ENCODE peak calls at places on chromosomes 16 and 17, in ten cellular contexts. C, Y, O, H, Z, T, D, V, Q and U are unnamed samples.

GRCh38 chr17:14373587-14374259 is 72.8 kb downstream of the HS3ST3B1 start:
- DNase-seq in C (no peak), Y (no peak), O (no peak), H (peak; percentile 56), Z (no peak), T (no peak), D (no peak), V (no peak), Q (no peak), U (no peak)

GRCh38 chr17:61230972-61231820 is 168.4 kb upstream of the TBX2 start:
- DNase-seq in C (no peak), Y (no peak), O (no peak), H (no peak), Z (no peak), T (no peak), D (peak; percentile 32), V (no peak), Q (no peak), U (no peak)

GRCh38 chr17:46115687-46116086 is 77.5 kb downstream of the KANSL1 start:
- DNase-seq in C (no peak), Y (no peak), O (no peak), H (no peak), Z (no peak), T (no peak), D (no peak), V (no peak), Q (no peak), U (no peak)

GRCh38 chr17:13353590-13353989 is 248.1 kb downstream of the HS3ST3A1 start:
- DNase-seq in C (no peak), Y (peak; percentile 46), O (no peak), H (peak; percentile 98), Z (no peak), T (no peak), D (no peak), V (no peak), Q (no peak), U (no peak)

GRCh38 chr17:45849536-45849990 is 4.9 kb downstream of the SPPL2C start:
- DNase-seq in C (no peak), Y (no peak), O (no peak), H (no peak), Z (no peak), T (no peak), D (no peak), V (no peak), Q (no peak), U (no peak)

GRCh38 chr17:42675984-42676423 is 790 bp downstream of the PLEKHH3 start:
- DNase-seq in C (no peak), Y (peak; percentile 77), O (no peak), H (peak; percentile 31), Z (peak; percentile 72), T (no peak), D (peak; percentile 32), V (no peak), Q (peak; percentile 43), U (peak; percentile 62)

GRCh38 chr17:82929011-82929622 is 89.3 kb upstream of the ZNF750 start:
- DNase-seq in C (no peak), Y (no peak), O (no peak), H (no peak), Z (peak; percentile 16), T (no peak), D (no peak), V (no peak), Q (no peak), U (no peak)

GRCh38 chr16:53043986-53044571 is 8.6 kb downstream of the CHD9NB start:
- DNase-seq in C (no peak), Y (peak; percentile 37), O (no peak), H (no peak), Z (peak; percentile 31), T (no peak), D (no peak), V (no peak), Q (peak; percentile 36), U (peak; percentile 35)

GRCh38 chr16:58847902-58848661 is 114.0 kb upstream of the GOT2 start:
- DNase-seq in C (no peak), Y (no peak), O (peak; percentile 17), H (no peak), Z (no peak), T (no peak), D (no peak), V (no peak), Q (no peak), U (no peak)

GRCh38 chr16:68147438-68147837 is 62.3 kb downstream of the NFATC3 start:
- DNase-seq in C (no peak), Y (no peak), O (no peak), H (peak; percentile 3), Z (no peak), T (no peak), D (no peak), V (no peak), Q (no peak), U (no peak)

GRCh38 chr16:74903095-74903494 is 81.8 kb downstream of the WDR59 start:
- DNase-seq in C (no peak), Y (no peak), O (no peak), H (no peak), Z (no peak), T (no peak), D (no peak), V (no peak), Q (no peak), U (no peak)

GRCh38 chr17:40382251-40382650 is 17.7 kb upstream of the GJD3 start:
- DNase-seq in C (no peak), Y (no peak), O (no peak), H (peak; percentile 6), Z (no peak), T (no peak), D (no peak), V (no peak), Q (no peak), U (no peak)

GRCh38 chr17:81911277-81911961 is at the start of gene PCYT2:
- DNase-seq in C (peak; percentile 86), Y (peak; percentile 94), O (peak; percentile 77), H (peak; percentile 76), Z (peak; percentile 91), T (peak; percentile 95), D (peak; percentile 94), V (peak; percentile 91), Q (peak; percentile 61), U (peak; percentile 90)

GRCh38 chr17:82065193-82065637 is 389 bp downstream of the DUS1L start:
- DNase-seq in C (no peak), Y (peak; percentile 57), O (no peak), H (no peak), Z (no peak), T (no peak), D (peak; percentile 38), V (peak; percentile 19), Q (no peak), U (peak; percentile 50)

GRCh38 chr17:66040402-66040801 is 151.5 kb downstream of the CEP112 start:
- DNase-seq in C (no peak), Y (no peak), O (no peak), H (no peak), Z (no peak), T (peak; percentile 5), D (no peak), V (no peak), Q (no peak), U (peak; percentile 11)

GRCh38 chr16:75218256-75219076 is at the start of gene CTRB1:
- DNase-seq in C (no peak), Y (no peak), O (no peak), H (no peak), Z (no peak), T (peak; percentile 30), D (peak; percentile 83), V (no peak), Q (no peak), U (no peak)

GRCh38 chr16:50224297-50224696 is 42.1 kb upstream of the ADCY7 start:
- DNase-seq in C (no peak), Y (no peak), O (no peak), H (no peak), Z (no peak), T (no peak), D (no peak), V (no peak), Q (no peak), U (no peak)

GRCh38 chr16:3498988-3499387 is 1.8 kb upstream of the CLUAP1 start:
- DNase-seq in C (no peak), Y (no peak), O (no peak), H (no peak), Z (no peak), T (no peak), D (no peak), V (no peak), Q (no peak), U (no peak)

GRCh38 chr17:21368545-21369246 is 7.5 kb upstream of the KCNJ12 start:
- DNase-seq in C (no peak), Y (no peak), O (no peak), H (no peak), Z (no peak), T (no peak), D (peak; percentile 24), V (no peak), Q (no peak), U (no peak)

GRCh38 chr16:64356267-64356666 is 765.6 kb downstream of the CDH11 start:
- DNase-seq in C (no peak), Y (no peak), O (peak; percentile 33), H (peak; percentile 92), Z (no peak), T (no peak), D (no peak), V (no peak), Q (no peak), U (no peak)

GRCh38 chr17:32854834-32855389 is 22.0 kb downstream of the MYO1D start:
- DNase-seq in C (no peak), Y (no peak), O (no peak), H (no peak), Z (no peak), T (no peak), D (no peak), V (no peak), Q (no peak), U (no peak)

GRCh38 chr16:2884041-2884451 is 1.0 kb downstream of the FLYWCH2 start:
- DNase-seq in C (no peak), Y (no peak), O (no peak), H (peak; percentile 36), Z (no peak), T (no peak), D (no peak), V (no peak), Q (no peak), U (no peak)

GRCh38 chr16:49488740-49489525 is 115.3 kb downstream of the C16orf78 start:
- DNase-seq in C (no peak), Y (no peak), O (no peak), H (no peak), Z (no peak), T (no peak), D (no peak), V (no peak), Q (no peak), U (no peak)

GRCh38 chr16:88561485-88562369 is 8.5 kb upstream of the ZC3H18 start:
- DNase-seq in C (no peak), Y (peak; percentile 50), O (no peak), H (peak; percentile 44), Z (peak; percentile 44), T (peak; percentile 56), D (peak; percentile 52), V (peak; percentile 42), Q (peak; percentile 50), U (peak; percentile 62)